ENCODE peak calls at places on chromosomes 6 and 20, in five cellular contexts. E is H9, W is mesenchymal stem cell, O is trophoblast cell, F is H1. G is an unnamed sample.

GRCh38 chr20:49647509-49647908 is 66.2 kb downstream of the B4GALT5 start:
- DNase-seq in O (no peak), W (no peak), E (no peak), F (no peak), G (no peak)

GRCh38 chr20:36313476-36313875 is 7.3 kb downstream of the DLGAP4 start:
- DNase-seq in W (no peak), F (no peak), E (no peak), O (no peak), G (no peak)

GRCh38 chr6:144314562-144314961 is 29.4 kb downstream of the UTRN start:
- DNase-seq in O (no peak), E (no peak), F (no peak), W (no peak), G (no peak)

GRCh38 chr6:96007663-96008062 is 8.1 kb upstream of the FUT9 start:
- DNase-seq in O (no peak), F (no peak), E (no peak), W (no peak), G (no peak)

GRCh38 chr20:15494841-15495240 is 1078.4 kb downstream of the KIF16B start:
- DNase-seq in O (no peak), E (no peak), W (no peak), F (no peak), G (no peak)

GRCh38 chr20:33211817-33212424 is 5.2 kb upstream of the BPIFA3 start:
- DNase-seq in O (peak), W (peak), F (peak), E (peak), G (peak)

GRCh38 chr6:28980797-28981390 is 24.2 kb downstream of the ZNF311 start:
- DNase-seq in F (no peak), W (peak), O (peak), E (peak), G (peak)

GRCh38 chr6:72296375-72296774 is 325.5 kb upstream of the KCNQ5 start:
- DNase-seq in O (no peak), W (no peak), F (no peak), E (no peak), G (no peak)

GRCh38 chr20:44702776-44703175 is 12.4 kb upstream of the CCN5 start:
- DNase-seq in O (no peak), W (peak), F (no peak), E (no peak), G (no peak)

GRCh38 chr20:57584768-57585461 is 24.0 kb downstream of the PCK1 start:
- DNase-seq in F (no peak), W (no peak), O (no peak), E (no peak), G (no peak)

GRCh38 chr6:93624408-93624807 is 205.0 kb upstream of the EPHA7 start:
- DNase-seq in E (no peak), W (no peak), O (no peak), F (no peak), G (no peak)

GRCh38 chr6:6803180-6803978 is 214.9 kb downstream of the LY86 start:
- DNase-seq in W (no peak), O (peak), F (no peak), E (no peak), G (no peak)

GRCh38 chr20:34861386-34862084 is 11.1 kb downstream of the GGT7 start:
- DNase-seq in F (no peak), W (no peak), O (no peak), E (no peak), G (no peak)

GRCh38 chr6:16514249-16514648 is 247.0 kb downstream of the ATXN1 start:
- DNase-seq in E (peak), F (no peak), O (peak), W (peak), G (no peak)

GRCh38 chr6:139037490-139037889 is 8.9 kb downstream of the ABRACL start:
- DNase-seq in F (no peak), W (peak), O (no peak), E (no peak), G (no peak)

GRCh38 chr6:13375360-13375878 is 47.1 kb upstream of the TBC1D7 start:
- DNase-seq in O (no peak), F (no peak), E (no peak), W (no peak), G (no peak)

GRCh38 chr6:141088171-141088570 is 1044.6 kb upstream of the GJE1 start:
- DNase-seq in F (no peak), E (no peak), W (no peak), O (no peak), G (no peak)

GRCh38 chr6:111482236-111482958 is 621 bp downstream of the REV3L start:
- DNase-seq in F (no peak), W (peak), E (no peak), O (peak), G (no peak)

GRCh38 chr6:49666930-49667369 is 30.3 kb upstream of the RHAG start:
- DNase-seq in O (no peak), E (no peak), F (no peak), W (no peak), G (no peak)

GRCh38 chr6:57075092-57075491 is 14.9 kb upstream of the ZNF451 start:
- DNase-seq in O (no peak), F (no peak), W (no peak), E (no peak), G (no peak)

GRCh38 chr6:85675030-85675819 is 32.5 kb upstream of the SYNCRIP start:
- DNase-seq in E (peak), O (peak), F (no peak), W (peak), G (no peak)

GRCh38 chr20:25695532-25696383 is 895 bp downstream of the ZNF337 start:
- DNase-seq in O (no peak), E (no peak), F (no peak), W (no peak), G (peak)

GRCh38 chr6:110564703-110565421 is 88.4 kb upstream of the SLC22A16 start:
- DNase-seq in E (no peak), O (no peak), W (no peak), F (no peak), G (no peak)

GRCh38 chr6:7176208-7176607 is 68.4 kb downstream of the RREB1 start:
- DNase-seq in O (peak), W (no peak), E (peak), F (no peak), G (no peak)

GRCh38 chr20:4490595-4491280 is 231.0 kb upstream of the PRND start:
- DNase-seq in F (no peak), W (no peak), E (no peak), O (no peak), G (no peak)

GRCh38 chr20:10783660-10784336 is 110.0 kb upstream of the JAG1 start:
- DNase-seq in O (no peak), E (no peak), F (no peak), W (peak), G (no peak)

GRCh38 chr6:17884501-17885039 is 102.9 kb downstream of the KIF13A start:
- DNase-seq in F (no peak), W (no peak), E (no peak), O (no peak), G (no peak)

GRCh38 chr6:30722280-30723112 is 2.3 kb downstream of the TUBB start:
- DNase-seq in W (peak), O (peak), E (peak), F (no peak), G (peak)

GRCh38 chr6:30719356-30719755 is 796 bp upstream of the TUBB start:
- DNase-seq in O (no peak), F (no peak), E (no peak), W (no peak), G (no peak)

GRCh38 chr6:30721198-30722024 is 1.3 kb downstream of the TUBB start:
- DNase-seq in O (peak), F (no peak), E (peak), W (peak), G (peak)

GRCh38 chr6:30719791-30720737 is at the start of gene TUBB:
- DNase-seq in F (peak), O (peak), W (peak), E (peak), G (peak)

GRCh38 chr6:30720738-30721197 is 616 bp downstream of the TUBB start:
- DNase-seq in O (peak), W (peak), F (no peak), E (peak), G (no peak)
- H3K18ac ChIP-seq in O (peak), W (peak), F (peak), E (peak), G (peak)

GRCh38 chr6:108489699-108490098 is 71.0 kb upstream of the FOXO3 start:
- DNase-seq in W (no peak), O (no peak), F (no peak), E (no peak), G (no peak)
- H2BK12ac ChIP-seq in W (no peak), O (no peak), F (no peak), E (no peak), G (no peak)

GRCh38 chr6:106141441-106142237 is 55.5 kb downstream of the PRDM1 start:
- DNase-seq in W (no peak), F (no peak), O (no peak), E (no peak), G (no peak)
- H3K4me2 ChIP-seq in W (no peak), F (no peak), O (no peak), E (no peak), G (no peak)

GRCh38 chr20:60007452-60007851 is 49.2 kb downstream of the CDH26 start:
- DNase-seq in O (no peak), E (no peak), W (no peak), F (no peak), G (no peak)

GRCh38 chr20:60000271-60001026 is 42.2 kb downstream of the CDH26 start:
- DNase-seq in F (no peak), W (no peak), E (no peak), O (no peak), G (no peak)

GRCh38 chr20:60001027-60001567 is 42.9 kb downstream of the CDH26 start:
- DNase-seq in E (no peak), W (no peak), F (no peak), O (no peak), G (no peak)

GRCh38 chr20:60006261-60006660 is 48.0 kb downstream of the CDH26 start:
- DNase-seq in E (no peak), O (no peak), F (no peak), W (no peak), G (no peak)

GRCh38 chr20:60003776-60004175 is 45.6 kb downstream of the CDH26 start:
- DNase-seq in O (no peak), E (no peak), F (no peak), W (no peak), G (no peak)
- H3K18ac ChIP-seq in O (no peak), E (no peak), F (no peak), W (no peak), G (no peak)

DNA sequence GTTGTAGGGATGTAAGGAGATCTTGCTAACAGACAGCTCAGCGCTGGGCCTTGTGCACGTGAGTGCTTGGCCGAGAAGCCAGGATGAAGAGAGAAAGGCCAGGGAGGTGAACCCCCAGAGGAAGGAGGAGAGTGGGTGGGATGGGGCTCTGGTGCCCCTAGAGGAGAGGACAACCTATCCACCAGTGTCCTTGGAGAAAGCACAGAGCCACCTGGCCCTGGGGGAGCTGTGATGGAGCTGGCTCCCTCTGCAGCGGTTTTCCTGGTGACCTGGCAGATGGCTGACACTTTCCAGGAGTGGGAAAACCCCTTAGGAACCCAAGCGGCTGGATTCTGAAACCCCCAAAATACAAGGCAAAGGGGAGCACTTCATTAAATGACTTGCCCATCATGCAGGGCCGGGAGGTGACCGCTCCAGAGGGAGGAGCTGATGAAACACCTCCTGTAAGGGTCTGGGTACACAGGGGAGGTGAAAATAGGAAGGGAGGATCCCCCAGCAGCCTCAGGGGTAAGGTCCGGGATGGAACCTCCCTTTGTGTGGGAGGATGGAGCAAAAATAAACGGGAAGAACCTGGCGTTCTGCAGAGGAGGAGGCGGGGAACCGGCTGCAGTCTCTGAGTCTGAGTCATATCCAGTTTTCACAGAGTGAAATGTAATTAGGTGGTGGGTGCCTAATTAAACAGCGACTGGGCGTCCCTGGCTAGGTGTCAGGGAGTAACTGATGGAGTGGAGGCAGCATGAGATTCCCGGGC is 80.4 kb downstream of the SULF2 start:
- DNase-seq in F (no peak), O (no peak), E (no peak), W (no peak), G (no peak)
- H2BK12ac ChIP-seq in F (no peak), O (no peak), E (no peak), W (no peak), G (no peak)

G was measured in neuronal stem cell.